ENCODE peak calls at places on chromosome 21, in ten cellular contexts. One of them, this sample, is unnamed.
A peak's percentile ranks its signal among the peaks of the same experiment; 100 is the strongest.

GRCh38 chr21:31557956-31558838 is 101.3 kb upstream of the SOD1 start:
- DNase-seq in HCT116: no peak
- DNase-seq in esophagus squamous epithelium: no peak
- DNase-seq in stomach: no peak
- DNase-seq in uterus: peak; percentile 22
- DNase-seq in spleen: peak; percentile 78
- DNase-seq in gastrocnemius medialis: no peak
- DNase-seq in adrenal gland: peak; percentile 22
- DNase-seq in A549: no peak
- DNase-seq in vagina: no peak
- DNase-seq in this sample: no peak

GRCh38 chr21:45434645-45435217 is 29.8 kb downstream of the COL18A1 start:
- DNase-seq in HCT116: no peak
- DNase-seq in esophagus squamous epithelium: no peak
- DNase-seq in stomach: no peak
- DNase-seq in uterus: no peak
- DNase-seq in spleen: no peak
- DNase-seq in gastrocnemius medialis: no peak
- DNase-seq in adrenal gland: no peak
- DNase-seq in A549: no peak
- DNase-seq in vagina: no peak
- DNase-seq in this sample: no peak

GRCh38 chr21:38170283-38170682 is 86.5 kb upstream of the KCNJ15 start:
- DNase-seq in HCT116: no peak
- DNase-seq in esophagus squamous epithelium: no peak
- DNase-seq in stomach: peak; percentile 57
- DNase-seq in uterus: no peak
- DNase-seq in spleen: no peak
- DNase-seq in gastrocnemius medialis: no peak
- DNase-seq in adrenal gland: no peak
- DNase-seq in A549: no peak
- DNase-seq in vagina: no peak
- DNase-seq in this sample: no peak

GRCh38 chr21:29538115-29538514 is 239.4 kb downstream of the BACH1 start:
- DNase-seq in HCT116: no peak
- DNase-seq in esophagus squamous epithelium: no peak
- DNase-seq in stomach: no peak
- DNase-seq in uterus: no peak
- DNase-seq in spleen: no peak
- DNase-seq in gastrocnemius medialis: no peak
- DNase-seq in adrenal gland: no peak
- DNase-seq in A549: no peak
- DNase-seq in vagina: no peak
- DNase-seq in this sample: no peak

GRCh38 chr21:45363921-45364463 is 41.0 kb upstream of the COL18A1 start:
- DNase-seq in HCT116: peak; percentile 94
- DNase-seq in esophagus squamous epithelium: no peak
- DNase-seq in stomach: peak; percentile 74
- DNase-seq in uterus: peak; percentile 91
- DNase-seq in spleen: no peak
- DNase-seq in gastrocnemius medialis: peak; percentile 71
- DNase-seq in adrenal gland: peak; percentile 83
- DNase-seq in A549: peak; percentile 86
- DNase-seq in vagina: peak; percentile 97
- DNase-seq in this sample: peak; percentile 95

GRCh38 chr21:45322960-45323461 is 35.3 kb upstream of the POFUT2 start:
- DNase-seq in HCT116: no peak
- DNase-seq in esophagus squamous epithelium: no peak
- DNase-seq in stomach: no peak
- DNase-seq in uterus: peak; percentile 80
- DNase-seq in spleen: peak; percentile 66
- DNase-seq in gastrocnemius medialis: no peak
- DNase-seq in adrenal gland: no peak
- DNase-seq in A549: peak; percentile 69
- DNase-seq in vagina: no peak
- DNase-seq in this sample: no peak

GRCh38 chr21:39713905-39714304 is 31.1 kb upstream of the IGSF5 start:
- DNase-seq in HCT116: no peak
- DNase-seq in esophagus squamous epithelium: no peak
- DNase-seq in stomach: no peak
- DNase-seq in uterus: no peak
- DNase-seq in spleen: no peak
- DNase-seq in gastrocnemius medialis: no peak
- DNase-seq in adrenal gland: no peak
- DNase-seq in A549: no peak
- DNase-seq in vagina: no peak
- DNase-seq in this sample: no peak

GRCh38 chr21:29192999-29193563 is 62.6 kb downstream of the MAP3K7CL start:
- DNase-seq in HCT116: no peak
- DNase-seq in esophagus squamous epithelium: no peak
- DNase-seq in stomach: no peak
- DNase-seq in uterus: no peak
- DNase-seq in spleen: no peak
- DNase-seq in gastrocnemius medialis: no peak
- DNase-seq in adrenal gland: no peak
- DNase-seq in A549: no peak
- DNase-seq in vagina: no peak
- DNase-seq in this sample: no peak

GRCh38 chr21:35297665-35298064 is 248.6 kb upstream of the RUNX1 start:
- DNase-seq in HCT116: no peak
- DNase-seq in esophagus squamous epithelium: no peak
- DNase-seq in stomach: no peak
- DNase-seq in uterus: no peak
- DNase-seq in spleen: no peak
- DNase-seq in gastrocnemius medialis: no peak
- DNase-seq in adrenal gland: no peak
- DNase-seq in A549: no peak
- DNase-seq in vagina: no peak
- DNase-seq in this sample: no peak

GRCh38 chr21:42061195-42061865 is 9.8 kb upstream of the UMODL1 start:
- DNase-seq in HCT116: no peak
- DNase-seq in esophagus squamous epithelium: no peak
- DNase-seq in stomach: no peak
- DNase-seq in uterus: no peak
- DNase-seq in spleen: peak; percentile 90
- DNase-seq in gastrocnemius medialis: peak; percentile 34
- DNase-seq in adrenal gland: no peak
- DNase-seq in A549: no peak
- DNase-seq in vagina: no peak
- DNase-seq in this sample: no peak
- TF ChIP-seq POLR2A in HCT116: no peak
- TF ChIP-seq POLR2A in esophagus squamous epithelium: no peak
- TF ChIP-seq POLR2A in stomach: no peak
- TF ChIP-seq POLR2A in uterus: no peak
- TF ChIP-seq POLR2A in spleen: no peak
- TF ChIP-seq POLR2A in gastrocnemius medialis: no peak
- TF ChIP-seq POLR2A in adrenal gland: no peak
- TF ChIP-seq POLR2A in A549: no peak
- TF ChIP-seq POLR2A in vagina: no peak
- TF ChIP-seq POLR2A in this sample: no peak

DNA sequence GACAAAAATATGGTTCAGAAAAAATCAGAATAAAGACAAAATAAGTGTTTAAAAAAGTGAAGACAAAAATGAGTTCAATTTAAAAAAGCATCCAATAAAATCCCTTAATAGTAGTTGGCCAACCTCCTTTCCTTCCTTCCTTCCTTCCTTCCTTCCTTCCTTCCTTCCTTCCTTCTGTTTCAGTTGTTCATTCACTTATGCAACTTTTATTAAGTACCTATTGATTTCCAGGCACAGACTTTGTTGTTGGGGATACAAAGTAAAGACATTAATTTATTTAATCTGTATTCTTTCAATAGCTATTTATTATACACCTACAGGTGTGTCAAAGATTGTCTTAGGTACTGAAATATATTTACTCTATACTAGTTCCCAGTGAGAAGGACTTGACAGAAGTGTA is 2.4 kb upstream of the LIPI start:
- DNase-seq in HCT116: no peak
- DNase-seq in esophagus squamous epithelium: no peak
- DNase-seq in stomach: no peak
- DNase-seq in uterus: no peak
- DNase-seq in spleen: no peak
- DNase-seq in gastrocnemius medialis: no peak
- DNase-seq in adrenal gland: no peak
- DNase-seq in A549: no peak
- DNase-seq in vagina: no peak
- DNase-seq in this sample: no peak
- TF ChIP-seq CTCF in HCT116: no peak
- TF ChIP-seq CTCF in esophagus squamous epithelium: no peak
- TF ChIP-seq CTCF in stomach: no peak
- TF ChIP-seq CTCF in uterus: no peak
- TF ChIP-seq CTCF in spleen: no peak
- TF ChIP-seq CTCF in gastrocnemius medialis: no peak
- TF ChIP-seq CTCF in adrenal gland: no peak
- TF ChIP-seq CTCF in A549: no peak
- TF ChIP-seq CTCF in vagina: no peak
- TF ChIP-seq CTCF in this sample: no peak

GRCh38 chr21:42782723-42783247 is 96.6 kb downstream of the WDR4 start:
- DNase-seq in HCT116: no peak
- DNase-seq in esophagus squamous epithelium: no peak
- DNase-seq in stomach: no peak
- DNase-seq in uterus: no peak
- DNase-seq in spleen: peak; percentile 77
- DNase-seq in gastrocnemius medialis: no peak
- DNase-seq in adrenal gland: no peak
- DNase-seq in A549: no peak
- DNase-seq in vagina: no peak
- DNase-seq in this sample: no peak

GRCh38 chr21:42786884-42787283 is 92.5 kb downstream of the WDR4 start:
- DNase-seq in HCT116: no peak
- DNase-seq in esophagus squamous epithelium: no peak
- DNase-seq in stomach: no peak
- DNase-seq in uterus: no peak
- DNase-seq in spleen: peak; percentile 58
- DNase-seq in gastrocnemius medialis: no peak
- DNase-seq in adrenal gland: no peak
- DNase-seq in A549: no peak
- DNase-seq in vagina: no peak
- DNase-seq in this sample: no peak

GRCh38 chr21:42784276-42784675 is 95.1 kb downstream of the WDR4 start:
- DNase-seq in HCT116: no peak
- DNase-seq in esophagus squamous epithelium: no peak
- DNase-seq in stomach: peak; percentile 40
- DNase-seq in uterus: no peak
- DNase-seq in spleen: peak; percentile 87
- DNase-seq in gastrocnemius medialis: no peak
- DNase-seq in adrenal gland: no peak
- DNase-seq in A549: no peak
- DNase-seq in vagina: no peak
- DNase-seq in this sample: no peak

GRCh38 chr21:42785666-42786427 is 93.5 kb downstream of the WDR4 start:
- DNase-seq in HCT116: no peak
- DNase-seq in esophagus squamous epithelium: no peak
- DNase-seq in stomach: no peak
- DNase-seq in uterus: no peak
- DNase-seq in spleen: peak; percentile 65
- DNase-seq in gastrocnemius medialis: no peak
- DNase-seq in adrenal gland: no peak
- DNase-seq in A549: no peak
- DNase-seq in vagina: no peak
- DNase-seq in this sample: no peak

DNA sequence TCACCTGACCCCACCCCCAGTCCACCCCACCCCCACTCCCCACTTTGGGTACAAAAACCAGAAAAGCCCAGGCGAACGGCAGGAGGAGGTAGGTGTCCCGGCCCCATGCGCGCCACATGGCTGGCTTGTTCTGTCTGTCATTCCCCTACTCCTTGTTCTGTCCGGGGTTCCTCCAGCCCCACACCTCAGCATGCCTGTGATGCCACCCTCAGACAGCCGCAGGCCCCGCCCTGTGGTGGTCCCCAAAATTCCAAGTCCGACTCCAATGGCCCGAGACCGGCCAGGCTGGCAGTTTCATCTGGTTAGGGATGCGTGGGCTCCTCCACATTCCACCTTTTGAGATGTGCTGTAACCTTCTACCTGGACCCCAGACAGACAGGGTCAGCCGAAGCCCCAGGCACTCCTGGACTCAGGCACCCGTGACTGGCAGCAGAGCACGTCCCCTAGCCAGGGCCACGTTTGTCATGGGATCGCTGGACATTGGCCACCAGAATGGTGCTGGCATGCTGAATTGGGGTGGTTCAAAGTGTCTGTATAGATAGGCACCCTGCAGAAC is 94.4 kb downstream of the WDR4 start:
- DNase-seq in HCT116: no peak
- DNase-seq in esophagus squamous epithelium: no peak
- DNase-seq in stomach: no peak
- DNase-seq in uterus: no peak
- DNase-seq in spleen: no peak
- DNase-seq in gastrocnemius medialis: no peak
- DNase-seq in adrenal gland: no peak
- DNase-seq in A549: no peak
- DNase-seq in vagina: no peak
- DNase-seq in this sample: no peak
- H3K4me3 ChIP-seq in HCT116: no peak overlapping the region
- H3K4me3 ChIP-seq in esophagus squamous epithelium: no peak overlapping the region
- H3K4me3 ChIP-seq in stomach: no peak overlapping the region
- H3K4me3 ChIP-seq in uterus: no peak overlapping the region
- H3K4me3 ChIP-seq in spleen: no peak overlapping the region
- H3K4me3 ChIP-seq in gastrocnemius medialis: no peak overlapping the region
- H3K4me3 ChIP-seq in adrenal gland: no peak overlapping the region
- H3K4me3 ChIP-seq in A549: no peak overlapping the region
- H3K4me3 ChIP-seq in vagina: no peak overlapping the region
- H3K4me3 ChIP-seq in this sample: no peak overlapping the region

GRCh38 chr21:33402011-33402979 is 918 bp upstream of the IFNGR2 start:
- DNase-seq in HCT116: no peak
- DNase-seq in esophagus squamous epithelium: no peak
- DNase-seq in stomach: peak; percentile 40
- DNase-seq in uterus: peak; percentile 73
- DNase-seq in spleen: peak; percentile 90
- DNase-seq in gastrocnemius medialis: peak; percentile 70
- DNase-seq in adrenal gland: peak; percentile 52
- DNase-seq in A549: peak; percentile 43
- DNase-seq in vagina: peak; percentile 96
- DNase-seq in this sample: peak; percentile 83
- TF ChIP-seq POLR2A in HCT116: no peak
- TF ChIP-seq POLR2A in esophagus squamous epithelium: no peak
- TF ChIP-seq POLR2A in stomach: no peak
- TF ChIP-seq POLR2A in uterus: peak; percentile 28
- TF ChIP-seq POLR2A in spleen: no peak
- TF ChIP-seq POLR2A in gastrocnemius medialis: peak; percentile 64
- TF ChIP-seq POLR2A in adrenal gland: peak; percentile 63
- TF ChIP-seq POLR2A in A549: no peak
- TF ChIP-seq POLR2A in vagina: no peak
- TF ChIP-seq POLR2A in this sample: no peak

GRCh38 chr21:16330340-16331319 is 600.8 kb downstream of the USP25 start:
- DNase-seq in HCT116: peak; percentile 4
- DNase-seq in esophagus squamous epithelium: no peak
- DNase-seq in stomach: no peak
- DNase-seq in uterus: no peak
- DNase-seq in spleen: no peak
- DNase-seq in gastrocnemius medialis: peak; percentile 26
- DNase-seq in adrenal gland: peak; percentile 35
- DNase-seq in A549: peak; percentile 1
- DNase-seq in vagina: no peak
- DNase-seq in this sample: peak; percentile 33
- TF ChIP-seq CTCF in HCT116: no peak
- TF ChIP-seq CTCF in esophagus squamous epithelium: no peak
- TF ChIP-seq CTCF in stomach: peak; percentile 59
- TF ChIP-seq CTCF in uterus: peak; percentile 75
- TF ChIP-seq CTCF in spleen: peak; percentile 64
- TF ChIP-seq CTCF in gastrocnemius medialis: peak; percentile 79
- TF ChIP-seq CTCF in adrenal gland: peak; percentile 80
- TF ChIP-seq CTCF in A549: peak; percentile 59
- TF ChIP-seq CTCF in vagina: peak; percentile 67
- TF ChIP-seq CTCF in this sample: no peak